ENCODE peak calls at places on chromosomes 7 and 10, in six cellular contexts. Z is ascending aorta, D is sigmoid colon, E is psoas muscle, H is endothelial cell of umbilical vein, C is PC-3. N is an unnamed sample.

GRCh38 chr7:131226116-131226562 is 101.5 kb upstream of the MKLN1 start:
- DNase-seq in Z (no peak), D (no peak), E (no peak), H (no peak), C (no peak), N (no peak)

GRCh38 chr10:4646546-4646945 is 179.5 kb upstream of the AKR1E2 start:
- DNase-seq in Z (no peak), D (no peak), E (no peak), H (no peak), C (no peak), N (no peak)

GRCh38 chr7:94206295-94206694 is 188.4 kb upstream of the COL1A2 start:
- DNase-seq in Z (no peak), D (no peak), E (no peak), H (no peak), C (no peak), N (no peak)

GRCh38 chr7:117929217-117929616 is 56.0 kb upstream of the CTTNBP2 start:
- DNase-seq in Z (no peak), D (no peak), E (no peak), H (no peak), C (no peak), N (no peak)

GRCh38 chr10:110141185-110141584 is 66.2 kb upstream of the MXI1 start:
- DNase-seq in Z (no peak), D (no peak), E (no peak), H (peak), C (peak), N (no peak)

GRCh38 chr7:75866129-75866496 is 12.7 kb upstream of the RHBDD2 start:
- DNase-seq in Z (no peak), D (no peak), E (no peak), H (no peak), C (no peak), N (no peak)

GRCh38 chr10:78348416-78349164 is 314.9 kb downstream of the RPS24 start:
- DNase-seq in Z (no peak), D (peak), E (no peak), H (no peak), C (peak), N (no peak)

GRCh38 chr7:112753298-112753697 is 36.9 kb downstream of the TMEM168 start:
- DNase-seq in Z (no peak), D (no peak), E (no peak), H (no peak), C (no peak), N (no peak)

GRCh38 chr10:92517034-92517655 is 56.7 kb downstream of the IDE start:
- DNase-seq in Z (no peak), D (peak), E (no peak), H (peak), C (peak), N (peak)

GRCh38 chr10:110783509-110784103 is 88.1 kb upstream of the PDCD4 start:
- DNase-seq in Z (no peak), D (no peak), E (no peak), H (no peak), C (no peak), N (no peak)

GRCh38 chr10:126063353-126063791 is 167.0 kb downstream of the FANK1 start:
- DNase-seq in Z (no peak), D (no peak), E (no peak), H (no peak), C (peak), N (no peak)

GRCh38 chr10:132465889-132466519 is 69.0 kb downstream of the PWWP2B start:
- DNase-seq in Z (no peak), D (no peak), E (peak), H (no peak), C (no peak), N (no peak)

GRCh38 chr7:131604841-131605279 is 48.4 kb upstream of the PODXL start:
- DNase-seq in Z (no peak), D (no peak), E (no peak), H (no peak), C (peak), N (no peak)

GRCh38 chr7:954330-955238 is at the start of gene ADAP1:
- DNase-seq in Z (no peak), D (peak), E (peak), H (no peak), C (peak), N (peak)

GRCh38 chr10:130064783-130065182 is 45.8 kb downstream of the C10orf143 start:
- DNase-seq in Z (no peak), D (no peak), E (no peak), H (no peak), C (no peak), N (no peak)

GRCh38 chr10:111018021-111018420 is 58.8 kb upstream of the ADRA2A start:
- DNase-seq in Z (no peak), D (no peak), E (no peak), H (no peak), C (peak), N (no peak)

GRCh38 chr7:129989466-129989865 is 36.7 kb upstream of the UBE2H start:
- DNase-seq in Z (no peak), D (no peak), E (no peak), H (no peak), C (no peak), N (peak)

GRCh38 chr7:2807846-2808772 is 36.0 kb downstream of the GNA12 start:
- DNase-seq in Z (no peak), D (peak), E (no peak), H (no peak), C (no peak), N (peak)

GRCh38 chr7:143393267-143394041 is 12.3 kb downstream of the ZYX start:
- DNase-seq in Z (no peak), D (peak), E (no peak), H (no peak), C (no peak), N (no peak)

GRCh38 chr10:119090968-119091367 is 10.4 kb upstream of the EIF3A start:
- DNase-seq in Z (no peak), D (no peak), E (no peak), H (no peak), C (peak), N (no peak)

GRCh38 chr7:18288322-18289037 is 207.1 kb upstream of the HDAC9 start:
- DNase-seq in Z (no peak), D (no peak), E (no peak), H (no peak), C (no peak), N (no peak)

GRCh38 chr7:101874028-101874427 is 56.6 kb downstream of the CUX1 start:
- DNase-seq in Z (no peak), D (no peak), E (no peak), H (no peak), C (no peak), N (no peak)

GRCh38 chr10:49417311-49418052 is 21.6 kb upstream of the DRGX start:
- DNase-seq in Z (no peak), D (no peak), E (no peak), H (no peak), C (no peak), N (peak)

GRCh38 chr7:20330176-20330796 is 414 bp upstream of the ITGB8 start:
- DNase-seq in Z (peak), D (peak), E (peak), H (peak), C (peak), N (peak)

GRCh38 chr10:17838080-17838634 is 29.0 kb downstream of the MRC1 start:
- DNase-seq in Z (no peak), D (no peak), E (no peak), H (no peak), C (no peak), N (no peak)

GRCh38 chr10:43982250-43982649 is 333.6 kb upstream of the ZNF32 start:
- DNase-seq in Z (no peak), D (no peak), E (no peak), H (no peak), C (no peak), N (no peak)

GRCh38 chr10:3812141-3812540 is 27.1 kb upstream of the KLF6 start:
- DNase-seq in Z (no peak), D (no peak), E (no peak), H (no peak), C (no peak), N (no peak)

GRCh38 chr10:101029520-101030309 is 1.2 kb downstream of the PDZD7 start:
- DNase-seq in Z (no peak), D (no peak), E (peak), H (no peak), C (no peak), N (no peak)

GRCh38 chr10:74151057-74151878 is at the start of gene ADK:
- DNase-seq in Z (peak), D (peak), E (peak), H (peak), C (peak), N (peak)
- TF ChIP-seq CTCF in Z (peak), D (peak), E (peak), H (peak), C (peak), N (peak)

DNA sequence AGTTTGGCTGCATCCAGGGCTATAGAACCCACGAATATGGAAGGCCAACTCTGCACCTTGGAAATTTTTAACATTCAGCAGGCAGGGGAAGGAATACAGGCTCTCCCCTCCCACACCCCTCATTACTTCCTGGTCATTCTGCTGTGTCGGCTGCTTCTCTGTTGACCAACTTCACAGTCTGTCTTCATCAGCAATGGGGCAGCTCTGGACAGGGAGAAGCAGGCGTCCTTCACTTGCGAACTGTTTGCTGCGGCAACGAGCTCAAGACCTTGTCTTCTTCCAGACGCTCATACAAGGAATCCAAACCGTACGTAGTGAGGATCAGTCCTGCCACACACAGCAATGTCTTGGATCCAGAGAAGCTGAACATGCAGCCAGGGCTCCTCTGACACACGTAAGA is 192.2 kb downstream of the DIP2C start:
- DNase-seq in Z (no peak), D (peak), E (no peak), H (no peak), C (no peak), N (no peak)
- TF ChIP-seq CTCF in Z (no peak), D (no peak), E (no peak), H (no peak), C (no peak), N (no peak)

DNA sequence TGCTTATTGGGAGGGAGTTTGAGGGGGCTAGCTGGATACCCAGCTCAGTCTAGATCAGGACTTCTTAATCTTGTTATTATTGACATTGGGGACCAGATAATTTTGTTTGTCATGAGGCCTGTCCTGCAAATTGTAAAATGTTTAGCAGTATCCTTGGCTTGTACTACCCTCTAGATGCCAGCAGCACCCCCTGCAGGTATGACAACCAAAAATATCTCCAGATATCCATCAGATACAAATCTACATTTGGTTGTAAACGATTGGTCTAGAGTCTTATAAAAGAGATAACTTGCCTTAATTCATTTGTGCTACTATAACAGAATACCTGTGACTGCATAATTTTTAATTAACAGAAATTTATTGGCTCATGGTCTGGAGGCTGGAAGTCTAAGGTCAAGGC is 1232.2 kb downstream of the XPNPEP1 start:
- DNase-seq in Z (no peak), D (no peak), E (no peak), H (no peak), C (no peak), N (no peak)
- TF ChIP-seq CTCF in Z (no peak), D (no peak), E (no peak), H (no peak), C (no peak), N (no peak)

GRCh38 chr10:15821046-15821683 is 39.1 kb downstream of the MINDY3 start:
- DNase-seq in Z (no peak), D (no peak), E (no peak), H (no peak), C (no peak), N (no peak)

GRCh38 chr10:15829495-15829894 is 30.8 kb downstream of the MINDY3 start:
- DNase-seq in Z (no peak), D (no peak), E (no peak), H (no peak), C (no peak), N (no peak)

GRCh38 chr10:15824498-15824897 is 35.8 kb downstream of the MINDY3 start:
- DNase-seq in Z (no peak), D (no peak), E (no peak), H (peak), C (peak), N (no peak)
- TF ChIP-seq CTCF in Z (peak), D (peak), E (peak), H (peak), C (peak), N (no peak)

DNA sequence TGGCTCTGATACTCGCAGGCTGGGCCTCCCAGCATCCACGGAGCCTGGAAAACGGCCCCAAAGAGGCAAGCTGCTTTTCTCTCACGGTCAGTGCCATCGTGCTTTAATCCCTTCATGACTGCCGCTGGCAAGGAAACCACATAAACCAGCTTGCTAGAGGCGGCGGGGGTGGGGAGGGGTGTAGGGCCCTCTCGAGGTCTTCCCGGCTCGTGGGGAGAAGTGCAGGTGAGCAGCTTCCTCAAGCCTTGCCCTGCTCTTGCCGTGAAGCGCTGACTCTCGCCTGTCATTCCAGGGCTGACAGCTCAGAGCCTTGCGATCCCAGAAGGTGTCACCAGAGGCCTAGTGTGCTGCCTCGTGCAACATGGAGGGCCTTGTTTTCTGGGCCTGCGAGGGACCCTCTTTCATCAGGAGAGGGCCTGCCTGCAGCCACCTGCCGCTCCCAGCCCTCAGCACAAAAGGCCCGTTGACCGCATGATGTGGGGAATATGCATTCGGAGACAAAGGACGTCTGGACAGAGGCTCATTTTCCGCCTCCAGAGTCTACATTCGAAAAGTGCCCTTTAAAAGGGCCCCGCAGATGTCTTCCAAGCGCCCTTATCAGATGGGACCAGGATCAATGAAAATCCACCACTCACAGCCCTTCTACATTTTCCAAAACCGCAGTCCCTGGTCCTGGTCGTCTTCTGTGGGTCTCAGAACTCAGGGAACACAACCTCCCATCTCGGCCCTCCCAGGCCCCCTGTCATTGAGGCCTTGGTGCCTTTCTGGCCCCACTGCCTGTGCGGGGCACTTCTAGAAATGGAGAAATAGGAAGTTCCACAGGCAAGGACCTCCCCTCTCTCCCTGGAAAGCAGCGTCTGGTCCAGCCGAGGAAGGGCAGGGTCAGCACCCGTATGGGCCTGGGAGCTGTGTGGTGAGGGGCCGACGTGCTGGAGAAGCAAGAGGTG is 58.7 kb downstream of the ZRANB1 start:
- DNase-seq in Z (no peak), D (peak), E (no peak), H (no peak), C (no peak), N (peak)
- TF ChIP-seq CTCF in Z (no peak), D (no peak), E (no peak), H (no peak), C (no peak), N (no peak)

GRCh38 chr10:31318854-31319601 is at the start of gene ZEB1:
- DNase-seq in Z (peak), D (peak), E (peak), H (peak), C (peak), N (peak)
- TF ChIP-seq CTCF in Z (peak), D (peak), E (peak), H (peak), C (no peak), N (peak)

DNA sequence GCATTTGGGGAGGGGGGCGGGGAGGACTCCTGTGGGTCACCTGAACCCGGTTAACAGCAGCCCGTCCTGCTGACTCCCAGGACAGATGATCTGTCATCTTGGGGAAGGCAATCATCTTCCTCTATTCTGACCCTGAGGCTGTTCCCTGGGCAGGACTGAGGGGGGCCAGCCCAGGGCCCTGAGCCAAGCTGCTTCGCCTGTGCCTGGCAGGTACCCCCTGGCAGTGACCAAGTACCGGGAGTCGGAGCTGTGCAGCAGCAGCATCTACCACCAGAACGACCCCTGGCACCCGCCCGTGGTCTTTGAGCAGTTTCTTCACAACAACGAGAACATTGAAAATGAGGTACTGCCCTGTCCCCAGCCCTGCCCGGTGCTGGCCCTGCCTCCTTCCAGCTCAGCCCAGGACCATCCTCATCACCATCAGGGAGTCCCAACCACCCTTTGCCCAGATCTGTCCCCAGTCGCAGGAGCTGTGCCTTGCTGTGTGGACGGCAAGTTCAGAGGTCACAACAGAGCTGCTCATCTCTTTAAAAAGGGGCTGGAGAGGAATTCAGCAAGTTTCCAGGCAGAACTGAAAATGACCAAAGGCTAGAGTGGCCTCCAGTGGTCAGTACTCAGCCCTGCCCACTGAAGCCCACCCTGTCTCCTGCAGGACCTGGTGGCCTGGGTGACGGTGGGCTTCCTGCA is 8.1 kb downstream of the AOC1 start:
- DNase-seq in Z (no peak), D (peak), E (no peak), H (no peak), C (no peak), N (no peak)
- TF ChIP-seq CTCF in Z (no peak), D (no peak), E (no peak), H (no peak), C (no peak), N (no peak)